ENCODE peak calls at places on chromosomes 7 and 10, in four cellular contexts. One of them, this sample, is unnamed.

GRCh38 chr10:102068216-102068615 is 3.1 kb downstream of the HPS6 start:
- DNase-seq in A549: no peak
- DNase-seq in K562: peak
- DNase-seq in H1: no peak
- DNase-seq in this sample: peak

GRCh38 chr7:143318661-143319060 is 2.8 kb downstream of the CLCN1 start:
- DNase-seq in A549: no peak
- DNase-seq in K562: no peak
- DNase-seq in H1: no peak
- DNase-seq in this sample: no peak

GRCh38 chr10:16828731-16829175 is 11.5 kb upstream of the RSU1 start:
- DNase-seq in A549: no peak
- DNase-seq in K562: no peak
- DNase-seq in H1: no peak
- DNase-seq in this sample: no peak

GRCh38 chr10:75400769-75401568 is 595 bp downstream of the ZNF503 start:
- DNase-seq in A549: peak
- DNase-seq in K562: no peak
- DNase-seq in H1: peak
- DNase-seq in this sample: peak

GRCh38 chr7:111107989-111108388 is 17.1 kb downstream of the LRRN3 start:
- DNase-seq in A549: no peak
- DNase-seq in K562: no peak
- DNase-seq in H1: no peak
- DNase-seq in this sample: no peak

GRCh38 chr10:28269842-28270456 is 32.9 kb downstream of the MPP7 start:
- DNase-seq in A549: no peak
- DNase-seq in K562: no peak
- DNase-seq in H1: no peak
- DNase-seq in this sample: no peak

GRCh38 chr7:128863433-128863989 is 855 bp downstream of the ATP6V1F start:
- DNase-seq in A549: peak
- DNase-seq in K562: peak
- DNase-seq in H1: peak
- DNase-seq in this sample: no peak

GRCh38 chr10:60537697-60538096 is 148.0 kb upstream of the ANK3 start:
- DNase-seq in A549: no peak
- DNase-seq in K562: no peak
- DNase-seq in H1: no peak
- DNase-seq in this sample: no peak

GRCh38 chr7:3867847-3868246 is 566.8 kb downstream of the SDK1 start:
- DNase-seq in A549: no peak
- DNase-seq in K562: no peak
- DNase-seq in H1: no peak
- DNase-seq in this sample: no peak

GRCh38 chr10:97752956-97753355 is 16.0 kb downstream of the ZFYVE27 start:
- DNase-seq in A549: no peak
- DNase-seq in K562: no peak
- DNase-seq in H1: no peak
- DNase-seq in this sample: peak

GRCh38 chr10:97743169-97743945 is 6.4 kb downstream of the ZFYVE27 start:
- DNase-seq in A549: no peak
- DNase-seq in K562: peak
- DNase-seq in H1: no peak
- DNase-seq in this sample: no peak

GRCh38 chr10:97747573-97747972 is 10.6 kb downstream of the ZFYVE27 start:
- DNase-seq in A549: no peak
- DNase-seq in K562: no peak
- DNase-seq in H1: no peak
- DNase-seq in this sample: no peak

GRCh38 chr10:97744405-97745035 is 7.6 kb downstream of the ZFYVE27 start:
- DNase-seq in A549: no peak
- DNase-seq in K562: peak
- DNase-seq in H1: no peak
- DNase-seq in this sample: peak

GRCh38 chr10:97748116-97748515 is 11.2 kb downstream of the ZFYVE27 start:
- DNase-seq in A549: no peak
- DNase-seq in K562: no peak
- DNase-seq in H1: no peak
- DNase-seq in this sample: peak
- TF ChIP-seq EP300 in A549: no peak
- TF ChIP-seq EP300 in K562: no peak
- TF ChIP-seq EP300 in H1: no peak
- TF ChIP-seq EP300 in this sample: no peak

DNA sequence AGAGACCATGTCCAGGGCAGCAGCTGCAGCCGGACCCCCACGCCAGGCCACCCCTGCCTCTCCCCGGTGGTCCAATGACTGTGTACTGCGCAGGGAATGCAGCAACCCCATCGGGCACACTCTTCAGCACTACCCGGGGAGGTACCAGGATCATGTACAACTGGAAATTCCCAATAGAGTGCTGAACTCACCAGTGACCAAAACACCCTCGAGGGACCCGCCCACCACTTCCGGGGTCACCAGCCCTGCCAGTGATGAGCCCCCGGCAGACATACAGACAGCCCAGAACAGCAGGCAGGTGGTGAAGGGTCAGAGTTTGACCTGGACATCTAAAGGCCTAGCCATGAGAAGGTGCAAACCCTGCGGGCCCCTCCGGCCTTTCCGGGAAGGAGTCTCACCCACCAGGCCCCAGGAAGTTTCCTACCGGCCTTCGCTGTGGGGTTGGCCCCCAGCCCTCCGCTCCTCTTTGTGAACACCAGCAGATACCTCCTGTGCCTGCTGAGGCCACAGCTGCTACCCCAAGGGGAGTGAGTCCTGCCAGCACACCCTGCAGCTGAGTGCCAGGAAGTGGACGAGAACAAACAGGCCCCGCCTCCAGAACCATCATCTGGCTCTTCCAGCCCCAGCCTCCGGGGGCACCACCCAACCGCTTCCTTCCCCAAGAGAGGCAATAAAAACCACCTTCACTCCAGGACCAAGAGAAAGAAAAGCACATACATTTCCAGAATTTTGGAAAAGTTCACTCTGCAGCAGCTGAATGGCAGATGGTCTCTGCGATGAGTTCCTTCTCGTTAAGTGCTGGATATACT is 5.0 kb upstream of the ANKRD61 start:
- DNase-seq in A549: peak
- DNase-seq in K562: peak
- DNase-seq in H1: peak
- DNase-seq in this sample: peak
- TF ChIP-seq POLR2A in A549: no peak
- TF ChIP-seq POLR2A in K562: no peak
- TF ChIP-seq POLR2A in H1: no peak
- TF ChIP-seq POLR2A in this sample: no peak

DNA sequence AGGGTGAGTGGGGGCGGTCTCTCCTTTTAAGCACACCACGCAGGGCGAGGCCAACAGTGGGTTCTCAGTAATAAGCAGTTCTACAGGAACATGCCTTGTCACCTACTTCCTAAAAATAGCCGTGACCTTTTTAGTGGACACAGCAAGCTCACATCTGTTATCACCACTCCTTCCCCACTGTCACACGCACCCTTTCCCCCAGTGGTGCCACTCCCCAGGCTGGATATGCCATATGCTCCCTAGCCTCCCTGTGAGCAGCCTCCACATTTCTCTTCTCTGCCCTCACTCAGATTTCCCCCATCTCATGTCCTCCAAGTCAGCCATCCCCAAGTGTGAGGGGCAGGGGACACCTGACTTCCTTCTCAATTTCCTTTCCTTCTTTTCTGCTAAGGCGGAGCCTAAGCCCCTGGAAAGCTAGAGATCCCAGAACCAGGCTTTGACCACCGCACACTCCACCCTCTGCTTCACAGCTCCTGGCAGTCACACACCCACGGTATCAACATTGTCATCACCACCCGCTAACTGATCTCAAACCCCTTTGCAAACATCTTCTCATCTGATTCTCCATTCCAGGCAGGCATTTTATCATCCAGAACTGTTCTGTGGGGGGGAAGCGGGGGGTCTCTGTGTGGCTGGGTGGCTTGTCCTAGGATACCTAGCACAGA is 3.6 kb downstream of the ANXA11 start:
- DNase-seq in A549: no peak
- DNase-seq in K562: no peak
- DNase-seq in H1: no peak
- DNase-seq in this sample: no peak
- TF ChIP-seq EP300 in A549: no peak
- TF ChIP-seq EP300 in K562: no peak
- TF ChIP-seq EP300 in H1: no peak
- TF ChIP-seq EP300 in this sample: no peak

GRCh38 chr10:44995914-44996633 is 4.6 kb upstream of the ZNF22 start:
- DNase-seq in A549: no peak
- DNase-seq in K562: no peak
- DNase-seq in H1: peak
- DNase-seq in this sample: peak
- TF ChIP-seq POLR2A in A549: no peak
- TF ChIP-seq POLR2A in K562: no peak
- TF ChIP-seq POLR2A in H1: no peak
- TF ChIP-seq POLR2A in this sample: no peak

GRCh38 chr7:25894902-25895791 is 256.9 kb upstream of the NFE2L3 start:
- DNase-seq in A549: peak
- DNase-seq in K562: peak
- DNase-seq in H1: peak
- DNase-seq in this sample: peak
- TF ChIP-seq EP300 in A549: no peak
- TF ChIP-seq EP300 in K562: no peak
- TF ChIP-seq EP300 in H1: no peak
- TF ChIP-seq EP300 in this sample: no peak

GRCh38 chr10:14025283-14025682 is 305.4 kb downstream of the FRMD4A start:
- DNase-seq in A549: no peak
- DNase-seq in K562: no peak
- DNase-seq in H1: no peak
- DNase-seq in this sample: no peak

GRCh38 chr10:14022954-14023353 is 307.8 kb downstream of the FRMD4A start:
- DNase-seq in A549: no peak
- DNase-seq in K562: no peak
- DNase-seq in H1: no peak
- DNase-seq in this sample: no peak

GRCh38 chr10:14025790-14026189 is 304.9 kb downstream of the FRMD4A start:
- DNase-seq in A549: no peak
- DNase-seq in K562: no peak
- DNase-seq in H1: no peak
- DNase-seq in this sample: no peak

GRCh38 chr10:14023612-14024348 is 306.9 kb downstream of the FRMD4A start:
- DNase-seq in A549: no peak
- DNase-seq in K562: no peak
- DNase-seq in H1: no peak
- DNase-seq in this sample: no peak

GRCh38 chr10:14024349-14025202 is 306.1 kb downstream of the FRMD4A start:
- DNase-seq in A549: no peak
- DNase-seq in K562: no peak
- DNase-seq in H1: no peak
- DNase-seq in this sample: no peak
- TF ChIP-seq POLR2A in A549: no peak
- TF ChIP-seq POLR2A in K562: no peak
- TF ChIP-seq POLR2A in H1: no peak
- TF ChIP-seq POLR2A in this sample: no peak